ENCODE peak calls at places on chromosomes 7 and 10, in six cellular contexts. D is K562, O is HCT116, H is GM12878, L is HepG2, Q is H1. V is an unnamed sample.

GRCh38 chr10:96588601-96589419 is 2.0 kb upstream of the TM9SF3 start:
- DNase-seq in D (no peak), O (no peak), H (peak; percentile 50), L (no peak), Q (no peak), V (no peak)

GRCh38 chr10:14552010-14552409 is 221.3 kb upstream of the FRMD4A start:
- DNase-seq in D (no peak), O (no peak), H (no peak), L (no peak), Q (no peak), V (no peak)

GRCh38 chr10:103660364-103661197 is 167.1 kb downstream of the NEURL1 start:
- DNase-seq in D (no peak), O (no peak), H (no peak), L (peak; percentile 71), Q (no peak), V (no peak)

GRCh38 chr10:1382711-1383110 is 326.5 kb downstream of the WDR37 start:
- DNase-seq in D (no peak), O (no peak), H (no peak), L (no peak), Q (peak; percentile 26), V (no peak)

GRCh38 chr7:45434404-45434803 is 139.8 kb upstream of the ADCY1 start:
- DNase-seq in D (no peak), O (no peak), H (no peak), L (no peak), Q (no peak), V (no peak)

GRCh38 chr7:39566056-39566921 is at the start of gene YAE1:
- DNase-seq in D (peak; percentile 90), O (peak; percentile 57), H (peak; percentile 54), L (peak; percentile 64), Q (peak; percentile 83), V (peak; percentile 89)

GRCh38 chr10:15168296-15168780 is at the start of gene NMT2:
- DNase-seq in D (peak; percentile 72), O (peak; percentile 68), H (no peak), L (peak; percentile 63), Q (peak; percentile 85), V (peak; percentile 60)

GRCh38 chr10:24722131-24722675 is 1.5 kb downstream of the ARHGAP21 start:
- DNase-seq in D (no peak), O (no peak), H (no peak), L (no peak), Q (no peak), V (no peak)

GRCh38 chr10:47457826-47458225 is 26.1 kb downstream of the ANXA8 start:
- DNase-seq in D (no peak), O (no peak), H (no peak), L (no peak), Q (peak; percentile 10), V (no peak)

GRCh38 chr7:74502216-74502891 is 48.6 kb downstream of the GTF2IRD1 start:
- DNase-seq in D (no peak), O (no peak), H (no peak), L (no peak), Q (no peak), V (no peak)
- TF ChIP-seq ZNF274 in D (no peak), O (no peak), H (no peak), L (no peak), Q (no peak), V (no peak)

GRCh38 chr7:33326485-33326848 is 197.1 kb downstream of the BBS9 start:
- DNase-seq in D (no peak), O (no peak), H (no peak), L (no peak), Q (no peak), V (no peak)
- H3K9ac ChIP-seq in D (no peak overlapping the region), O (no peak overlapping the region), H (no peak overlapping the region), L (no peak overlapping the region), Q (no peak overlapping the region), V (no peak overlapping the region)

DNA sequence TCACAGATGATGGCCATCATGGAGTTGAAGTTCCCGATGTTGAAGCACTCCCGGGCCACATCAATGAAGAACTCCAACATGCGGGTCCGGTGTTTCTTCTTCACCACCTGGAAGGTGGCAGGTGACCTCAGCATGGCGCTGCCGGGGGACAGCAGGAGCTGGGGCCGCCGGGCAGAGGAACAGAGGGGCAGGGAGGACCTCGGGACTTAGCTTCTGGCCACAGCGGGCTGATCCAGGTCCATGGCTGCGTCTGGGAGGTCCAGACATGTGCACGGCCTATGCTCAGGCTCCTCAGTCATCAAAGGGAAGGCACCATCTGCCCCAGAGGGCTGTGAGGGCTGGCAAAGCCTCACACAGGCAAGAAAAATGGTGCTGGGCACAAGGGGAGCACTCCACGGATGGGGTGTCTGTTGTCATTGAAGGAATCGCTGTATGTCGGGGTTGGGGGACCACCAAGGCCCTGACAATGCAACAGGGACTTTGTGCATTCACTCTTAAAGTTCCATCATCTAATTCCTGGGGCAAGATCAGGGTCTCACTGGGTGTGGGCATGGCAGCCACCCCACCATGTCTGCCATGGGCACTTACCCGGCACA is 60.9 kb downstream of the CSGALNACT2 start:
- DNase-seq in D (no peak), O (no peak), H (no peak), L (no peak), Q (no peak), V (no peak)
- TF ChIP-seq ZNF274 in D (no peak), O (no peak), H (no peak), L (no peak), Q (no peak), V (no peak)

DNA sequence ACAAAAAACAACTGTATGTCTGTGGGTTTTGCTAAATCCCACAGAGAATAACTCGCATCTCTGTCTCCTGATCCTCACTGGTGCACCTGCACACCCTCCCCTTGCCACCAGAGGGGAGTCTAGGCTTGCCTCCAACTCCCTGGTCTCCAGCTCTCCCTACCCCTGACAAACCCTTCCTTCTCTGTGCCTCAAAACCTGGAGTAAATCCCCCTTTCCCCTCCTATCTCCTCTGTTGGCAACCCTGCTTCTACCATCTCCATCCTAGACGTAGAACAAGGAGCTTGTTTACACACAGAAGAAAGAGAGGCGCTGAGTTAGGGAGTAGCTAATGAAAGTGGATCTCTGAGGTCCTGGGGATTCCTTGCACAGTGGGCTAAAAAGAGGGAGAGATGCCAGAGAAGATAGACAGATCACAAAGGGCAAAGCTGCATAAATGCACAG is 6.0 kb downstream of the MBLAC1 start:
- DNase-seq in D (peak; percentile 82), O (no peak), H (no peak), L (peak; percentile 57), Q (peak; percentile 81), V (no peak)
- H3K9ac ChIP-seq in D (no peak overlapping the region), O (no peak overlapping the region), H (no peak overlapping the region), L (peak overlapping the region; percentile 27), Q (no peak overlapping the region), V (no peak overlapping the region)

GRCh38 chr7:157001920-157002818 is 8.3 kb downstream of the MNX1 start:
- DNase-seq in D (no peak), O (no peak), H (no peak), L (no peak), Q (peak; percentile 43), V (no peak)
- TF ChIP-seq ZNF274 in D (no peak), O (no peak), H (no peak), L (no peak), Q (no peak), V (no peak)

GRCh38 chr7:98238076-98238475 is 14.0 kb downstream of the TECPR1 start:
- DNase-seq in D (no peak), O (no peak), H (no peak), L (no peak), Q (no peak), V (no peak)
- H3K9ac ChIP-seq in D (no peak overlapping the region), O (no peak overlapping the region), H (no peak overlapping the region), L (no peak overlapping the region), Q (no peak overlapping the region), V (no peak overlapping the region)